ENCODE peak calls at places on chromosomes 2 and 18, in five cellular contexts. R is GM12865, U is T-helper 1 cell, H is stromal cell of bone marrow, G is NCI-H146. S is an unnamed sample.

GRCh38 chr2:23249348-23249747 is 135.6 kb upstream of the KLHL29 start:
- DNase-seq in U (no peak), H (peak; percentile 28), G (no peak), R (no peak), S (no peak)

GRCh38 chr2:210616074-210616473 is 59.7 kb downstream of the CPS1 start:
- DNase-seq in R (no peak), G (no peak), U (no peak), H (no peak), S (no peak)

GRCh38 chr2:64291181-64291580 is 147.0 kb upstream of the PELI1 start:
- DNase-seq in R (peak; percentile 13), U (no peak), H (peak; percentile 43), G (no peak), S (no peak)

GRCh38 chr2:216292475-216292874 is 79.8 kb downstream of the MARCHF4 start:
- DNase-seq in U (no peak), R (no peak), G (no peak), H (no peak), S (no peak)

GRCh38 chr18:68694316-68694715 is 20.6 kb downstream of the TMX3 start:
- DNase-seq in G (no peak), U (no peak), R (no peak), H (no peak), S (no peak)

GRCh38 chr18:45664824-45665763 is 49.8 kb downstream of the SLC14A2 start:
- DNase-seq in R (peak; percentile 74), G (peak; percentile 54), H (peak; percentile 40), U (no peak), S (peak; percentile 54)

GRCh38 chr2:239920616-239921365 is 104.4 kb downstream of the NDUFA10 start:
- DNase-seq in R (no peak), H (no peak), U (no peak), G (no peak), S (no peak)

GRCh38 chr2:28765316-28765715 is 13.7 kb downstream of the PPP1CB start:
- DNase-seq in R (no peak), U (no peak), H (no peak), G (no peak), S (no peak)

GRCh38 chr18:60232541-60232940 is 140.0 kb downstream of the MC4R start:
- DNase-seq in U (no peak), G (no peak), H (no peak), R (no peak), S (no peak)

GRCh38 chr2:226973821-226974220 is 138.0 kb downstream of the RHBDD1 start:
- DNase-seq in U (no peak), G (no peak), R (no peak), H (no peak), S (no peak)

GRCh38 chr18:49178736-49179135 is 228.0 kb upstream of the SMAD7 start:
- DNase-seq in R (peak; percentile 25), G (peak; percentile 66), H (no peak), U (no peak), S (no peak)

GRCh38 chr2:23687214-23687613 is 239.7 kb downstream of the ATAD2B start:
- DNase-seq in H (no peak), G (no peak), R (no peak), U (no peak), S (no peak)

GRCh38 chr2:25252291-25253152 is 84.1 kb upstream of the POMC start:
- DNase-seq in U (peak; percentile 40), H (peak; percentile 26), G (peak; percentile 87), R (peak; percentile 71), S (peak; percentile 55)

GRCh38 chr2:236748801-236749200 is 179.2 kb downstream of the ACKR3 start:
- DNase-seq in H (no peak), R (no peak), U (no peak), G (no peak), S (no peak)

GRCh38 chr2:163748420-163748819 is 12.6 kb upstream of the FIGN start:
- DNase-seq in G (no peak), U (no peak), R (no peak), H (no peak), S (no peak)

GRCh38 chr18:79627750-79628294 is 51.8 kb upstream of the CTDP1 start:
- DNase-seq in U (no peak), H (no peak), G (no peak), R (no peak), S (no peak)

GRCh38 chr2:241199286-241199685 is 10.8 kb downstream of the ANO7 start:
- DNase-seq in G (no peak), H (no peak), U (no peak), R (no peak), S (no peak)

GRCh38 chr2:33791625-33792024 is 192.5 kb upstream of the FAM98A start:
- DNase-seq in U (no peak), H (peak; percentile 81), G (no peak), R (no peak), S (no peak)

GRCh38 chr2:7031424-7032245 is 114.4 kb downstream of the RNF144A start:
- DNase-seq in G (peak; percentile 99), U (no peak), H (no peak), R (no peak), S (no peak)

GRCh38 chr18:79458131-79458838 is 62.6 kb downstream of the NFATC1 start:
- DNase-seq in R (no peak), U (no peak), H (peak; percentile 69), G (no peak), S (no peak)

GRCh38 chr18:62001396-62001795 is 108.6 kb upstream of the RNF152 start:
- DNase-seq in H (no peak), U (no peak), G (no peak), R (no peak), S (no peak)

GRCh38 chr2:85804583-85804982 is 50.8 kb downstream of the ATOH8 start:
- DNase-seq in R (peak; percentile 16), G (no peak), U (no peak), H (no peak), S (no peak)

GRCh38 chr18:58263733-58264469 is 219.9 kb downstream of the NEDD4L start:
- DNase-seq in U (no peak), G (no peak), H (no peak), R (no peak), S (no peak)

GRCh38 chr2:230602562-230603230 is 109.9 kb upstream of the CAB39 start:
- DNase-seq in G (no peak), H (no peak), R (peak; percentile 95), U (peak; percentile 16), S (peak; percentile 28)

GRCh38 chr2:66526171-66526570 is 91.2 kb downstream of the MEIS1 start:
- DNase-seq in G (no peak), U (no peak), H (no peak), R (no peak), S (no peak)

GRCh38 chr2:56099967-56100366 is 83.8 kb upstream of the CCDC85A start:
- DNase-seq in R (no peak), H (no peak), G (no peak), U (no peak), S (no peak)

GRCh38 chr18:31557446-31557845 is 34.2 kb upstream of the TTR start:
- DNase-seq in R (no peak), H (no peak), U (no peak), G (no peak), S (no peak)

GRCh38 chr2:238155761-238156694 is 2.7 kb upstream of the ERFE start:
- DNase-seq in U (no peak), G (no peak), H (no peak), R (no peak), S (no peak)

S was measured in T-helper 17 cell.